ENCODE peak calls at places on chromosomes 4 and X, in eight cellular contexts. O is ELF-1; L is T47D; C is WERI-Rb-1; K is stimulated activated CD8-positive, alpha-beta memory T cell treated with anti-CD3 and anti-CD28 coated beads, Interleukin-4, amount 100 ng/mL, for 1 hour; Q is SHP77; R is hypothalamus; M is T-cell. T is an unnamed sample.

GRCh38 chr4:1353186-1354055 is 6.4 kb downstream of the UVSSA start:
- DNase-seq in M (no peak), O (no peak), L (no peak), R (no peak), Q (no peak), C (no peak), K (no peak), T (no peak)

GRCh38 chrX:13463608-13464007 is 105.8 kb upstream of the EGFL6 start:
- DNase-seq in O (peak), C (peak), K (no peak), R (no peak), M (no peak), Q (peak), L (no peak), T (no peak)

GRCh38 chr4:154634058-154634457 is 21.6 kb upstream of the FGG start:
- DNase-seq in K (no peak), R (no peak), L (no peak), M (no peak), Q (no peak), O (no peak), C (no peak), T (no peak)

GRCh38 chr4:120155287-120155686 is 88.6 kb upstream of the MAD2L1 start:
- DNase-seq in L (no peak), O (no peak), K (no peak), Q (no peak), M (no peak), C (no peak), R (no peak), T (no peak)

GRCh38 chrX:69257504-69258127 is 92.4 kb upstream of the PJA1 start:
- DNase-seq in L (no peak), R (no peak), Q (no peak), M (no peak), O (no peak), C (no peak), K (no peak), T (no peak)

GRCh38 chrX:129769467-129770154 is 10.1 kb upstream of the SASH3 start:
- DNase-seq in O (no peak), R (no peak), C (no peak), Q (no peak), K (no peak), M (peak), L (no peak), T (no peak)

GRCh38 chr4:8559524-8560264 is 20.5 kb upstream of the GPR78 start:
- DNase-seq in R (no peak), L (no peak), C (peak), K (no peak), M (no peak), O (no peak), Q (no peak), T (no peak)

GRCh38 chr4:92175250-92175649 is 128.5 kb upstream of the GRID2 start:
- DNase-seq in L (no peak), Q (no peak), O (peak), K (no peak), C (no peak), R (no peak), M (no peak), T (no peak)

GRCh38 chr4:40309250-40309774 is 25.8 kb upstream of the CHRNA9 start:
- DNase-seq in R (no peak), O (peak), C (peak), Q (no peak), M (peak), L (peak), K (peak), T (peak)

T was measured in progenitor cell of endocrine pancreas.